ENCODE peak calls at places on chromosomes 3 and 15, in seven cellular contexts. J is fibroblast of lung, V is left lung, M is lung, C is SK-N-SH, B is WERI-Rb-1, G is esophagus muscularis mucosa. Z is an unnamed sample.

GRCh38 chr3:190038050-190038631 is 82.6 kb downstream of the P3H2 start:
- DNase-seq in J (peak; percentile 79), V (peak; percentile 79), M (peak; percentile 70), C (peak; percentile 16), B (no peak), G (no peak), Z (peak; percentile 81)

GRCh38 chr3:17238029-17238428 is 353.3 kb downstream of the PLCL2 start:
- DNase-seq in J (peak; percentile 67), V (no peak), M (no peak), C (no peak), B (no peak), G (no peak), Z (no peak)

GRCh38 chr15:64865126-64865997 is 23.6 kb downstream of the PLEKHO2 start:
- DNase-seq in J (no peak), V (no peak), M (no peak), C (no peak), B (no peak), G (no peak), Z (no peak)

GRCh38 chr3:9690451-9691450 is 12.9 kb upstream of the CPNE9 start:
- DNase-seq in J (no peak), V (no peak), M (no peak), C (peak; percentile 34), B (no peak), G (no peak), Z (no peak)

GRCh38 chr15:25171111-25171811 is 216.5 kb downstream of the SNRPN start:
- DNase-seq in J (no peak), V (no peak), M (no peak), C (no peak), B (peak; percentile 3), G (peak; percentile 86), Z (no peak)

GRCh38 chr15:45187894-45188830 is at the start of gene SHF:
- DNase-seq in J (peak; percentile 33), V (peak; percentile 64), M (no peak), C (peak; percentile 93), B (peak; percentile 86), G (no peak), Z (no peak)

GRCh38 chr3:120678331-120678845 is 3.7 kb downstream of the HGD start:
- DNase-seq in J (peak; percentile 86), V (peak; percentile 49), M (peak; percentile 72), C (no peak), B (no peak), G (peak; percentile 68), Z (peak; percentile 54)

GRCh38 chr3:12897537-12898289 is 56.3 kb upstream of the RPL32 start:
- DNase-seq in J (no peak), V (no peak), M (no peak), C (no peak), B (no peak), G (no peak), Z (no peak)

GRCh38 chr3:186102687-186103086 is 6.2 kb downstream of the ETV5 start:
- DNase-seq in J (peak; percentile 62), V (no peak), M (no peak), C (no peak), B (no peak), G (no peak), Z (peak; percentile 37)

GRCh38 chr3:49378249-49378899 is 20.2 kb upstream of the GPX1 start:
- DNase-seq in J (peak; percentile 61), V (peak; percentile 64), M (peak; percentile 76), C (no peak), B (no peak), G (no peak), Z (peak; percentile 86)

GRCh38 chr3:155185623-155186022 is 105.5 kb downstream of the MME start:
- DNase-seq in J (peak; percentile 74), V (no peak), M (no peak), C (no peak), B (no peak), G (no peak), Z (no peak)

GRCh38 chr15:91787198-91787597 is 66.3 kb upstream of the SLCO3A1 start:
- DNase-seq in J (no peak), V (no peak), M (no peak), C (no peak), B (no peak), G (no peak), Z (no peak)

GRCh38 chr15:91566116-91566515 is 287.4 kb upstream of the SLCO3A1 start:
- DNase-seq in J (no peak), V (no peak), M (no peak), C (no peak), B (no peak), G (no peak), Z (no peak)

GRCh38 chr3:115245437-115245836 is 98.3 kb upstream of the ZBTB20 start:
- DNase-seq in J (peak; percentile 86), V (no peak), M (no peak), C (no peak), B (no peak), G (no peak), Z (peak; percentile 94)

GRCh38 chr15:29788433-29789034 is 33.7 kb downstream of the TJP1 start:
- DNase-seq in J (no peak), V (no peak), M (no peak), C (no peak), B (no peak), G (no peak), Z (no peak)

GRCh38 chr15:47185222-47185800 is 532.0 kb upstream of the SEMA6D start:
- DNase-seq in J (peak; percentile 17), V (no peak), M (no peak), C (no peak), B (peak; percentile 9), G (no peak), Z (no peak)

GRCh38 chr3:10291139-10291500 is 1.6 kb downstream of the GHRL start:
- DNase-seq in J (no peak), V (no peak), M (no peak), C (no peak), B (no peak), G (no peak), Z (no peak)

GRCh38 chr15:69903476-69904295 is 194.0 kb downstream of the TLE3 start:
- DNase-seq in J (peak; percentile 14), V (no peak), M (no peak), C (no peak), B (no peak), G (no peak), Z (no peak)

GRCh38 chr3:133444071-133444774 is 44.4 kb downstream of the BFSP2 start:
- DNase-seq in J (peak; percentile 48), V (no peak), M (no peak), C (no peak), B (no peak), G (no peak), Z (peak; percentile 49)

GRCh38 chr3:74214286-74214685 is 400.2 kb downstream of the CNTN3 start:
- DNase-seq in J (peak; percentile 20), V (no peak), M (no peak), C (no peak), B (no peak), G (no peak), Z (no peak)

GRCh38 chr3:16055606-16056209 is 118.8 kb upstream of the GALNT15 start:
- DNase-seq in J (peak; percentile 36), V (no peak), M (no peak), C (no peak), B (no peak), G (no peak), Z (no peak)
- H3K4me3 ChIP-seq in J (no peak overlapping the region), V (no peak overlapping the region), M (no peak overlapping the region), C (no peak overlapping the region), B (no peak overlapping the region), G (no peak overlapping the region), Z (no peak overlapping the region)

DNA sequence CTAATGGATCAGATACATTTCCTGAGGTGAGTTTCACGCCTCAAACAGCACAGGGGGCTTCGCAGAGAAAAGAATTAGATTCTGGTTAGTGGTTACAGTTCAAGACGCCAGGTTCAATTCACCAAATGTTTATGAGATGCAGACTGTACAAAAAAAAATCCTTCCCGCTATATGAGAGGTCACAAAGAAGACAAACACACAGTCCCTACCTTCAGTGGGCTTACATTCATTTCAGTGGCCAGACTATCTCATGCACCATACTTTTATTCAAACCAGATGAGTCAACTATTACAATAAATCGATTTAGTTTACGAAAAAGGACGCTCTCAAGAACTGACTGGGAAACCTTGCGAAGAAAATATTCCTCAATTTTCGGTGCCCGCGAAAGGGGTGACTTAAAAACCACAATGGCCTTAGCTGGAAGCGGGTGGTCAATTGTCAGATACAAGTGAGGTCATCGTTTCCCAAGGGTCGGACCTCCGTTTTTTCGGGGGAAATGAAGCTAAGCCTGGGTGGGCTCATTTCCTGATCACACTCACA is 695 bp downstream of the METTL6 start:
- DNase-seq in J (no peak), V (no peak), M (no peak), C (no peak), B (no peak), G (no peak), Z (no peak)
- H3K36me3 ChIP-seq in J (peaks cover 3% of the 10 kb centered on the region), V (peaks cover 46% of the 10 kb centered on the region), M (peaks cover 5% of the 10 kb centered on the region), C (peaks cover 30% of the 10 kb centered on the region), B (peaks cover 58% of the 10 kb centered on the region), G (peaks cover 49% of the 10 kb centered on the region), Z (peaks cover 5% of the 10 kb centered on the region)

DNA sequence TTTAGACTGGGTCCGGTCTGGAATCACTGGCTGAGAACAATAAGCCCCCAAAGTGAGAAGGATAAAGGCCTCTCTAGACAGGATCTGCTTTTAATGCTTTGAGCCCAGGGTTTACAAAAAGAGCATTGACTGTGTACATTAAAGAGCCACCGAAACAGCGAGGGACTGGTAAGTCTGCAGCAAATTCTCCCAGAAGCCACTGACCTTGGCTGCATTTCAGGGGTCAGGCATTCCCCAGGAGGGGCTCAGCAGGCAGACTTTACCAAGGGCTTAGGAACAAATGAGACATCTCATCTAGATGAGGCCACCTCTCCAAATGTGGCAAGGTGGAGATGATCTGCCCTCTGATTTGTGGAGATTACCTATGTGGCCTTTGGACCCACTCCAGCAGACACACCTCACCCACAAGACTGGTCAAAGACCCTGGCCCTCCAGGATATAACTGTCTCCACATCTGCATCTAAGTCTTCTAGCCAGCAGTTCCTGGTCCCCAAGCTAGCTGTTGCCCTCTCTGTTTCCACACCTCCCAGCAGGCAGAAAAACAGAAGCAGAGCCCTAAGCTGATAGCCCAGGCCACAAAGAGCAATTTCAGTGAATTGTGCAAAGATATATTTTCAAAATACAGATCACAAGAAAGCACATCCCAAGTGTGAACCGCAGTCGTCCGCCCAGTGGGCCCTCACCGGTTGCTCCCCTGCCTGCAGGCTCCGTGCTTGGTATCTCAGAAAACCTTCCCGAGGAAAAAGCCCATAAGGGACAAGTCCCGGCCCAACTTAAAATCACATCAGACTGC is 2.7 kb downstream of the TNIK start:
- DNase-seq in J (no peak), V (no peak), M (no peak), C (no peak), B (no peak), G (no peak), Z (no peak)
- H3K4me3 ChIP-seq in J (peak overlapping the region; percentile 88), V (peak overlapping the region; percentile 75), M (no peak overlapping the region), C (peak overlapping the region; percentile 80), B (no peak overlapping the region), G (peak overlapping the region; percentile 87), Z (no peak overlapping the region)

DNA sequence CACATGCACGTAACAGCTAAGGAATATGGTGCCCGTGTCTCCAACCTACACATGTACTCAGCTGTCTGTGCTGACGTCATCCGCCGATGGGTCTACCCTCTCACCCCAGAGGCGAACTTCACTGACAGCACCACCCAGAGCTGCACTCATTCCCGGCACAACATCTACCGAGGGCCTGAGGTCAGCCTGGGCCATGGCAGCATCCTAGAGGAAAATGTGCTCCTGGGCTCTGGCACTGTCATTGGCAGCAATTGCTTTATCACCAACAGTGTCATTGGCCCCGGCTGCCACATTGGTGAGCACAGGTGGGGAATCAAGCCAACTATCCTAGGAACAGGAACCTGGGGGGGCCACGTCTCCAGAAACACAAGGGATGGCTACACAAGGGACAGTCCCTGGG is 5.3 kb downstream of the EIF2B5 start:
- DNase-seq in J (no peak), V (no peak), M (no peak), C (no peak), B (no peak), G (no peak), Z (no peak)
- H3K36me3 ChIP-seq in J (peaks cover 19% of the 10 kb centered on the region), V (peaks cover 81% of the 10 kb centered on the region), M (peaks cover 36% of the 10 kb centered on the region), C (peaks cover 63% of the 10 kb centered on the region), B (peaks cover 78% of the 10 kb centered on the region), G (peaks cover 78% of the 10 kb centered on the region), Z (peaks cover 69% of the 10 kb centered on the region)

GRCh38 chr3:100429187-100429586 is 27.8 kb downstream of the LNP1 start:
- DNase-seq in J (no peak), V (no peak), M (no peak), C (no peak), B (no peak), G (no peak), Z (no peak)
- H3K4me3 ChIP-seq in J (peak overlapping the region; percentile 27), V (no peak overlapping the region), M (no peak overlapping the region), C (no peak overlapping the region), B (no peak overlapping the region), G (no peak overlapping the region), Z (no peak overlapping the region)

Z was measured in MG63.